ENCODE peak calls at places on chromosome 9, in eight cellular contexts. W is heart left ventricle; K is activated CD4-positive, alpha-beta T cell treated with anti-CD3 and anti-CD28 coated beads for 48 hours; Z is mucosa of descending colon; N is stimulated activated CD4-positive, alpha-beta T cell treated with anti-CD3 and anti-CD28 coated beads, Interleukin-1b, Interleukin-23, amount 100 ng/mL, for 4 hours; I is HTR-8/SVneo; R is activated CD8-positive, alpha-beta T cell treated with anti-CD3 and anti-CD28 coated beads for 36 hours; M is NCI-H146. F is an unnamed sample.

GRCh38 chr9:114000671-114001409 is 77.3 kb downstream of the AMBP start:
- DNase-seq in W (no peak), M (no peak), I (no peak), R (no peak), K (no peak), N (no peak), Z (no peak), F (no peak)

GRCh38 chr9:75455444-75455921 is 367.2 kb downstream of the OSTF1 start:
- DNase-seq in K (no peak), R (no peak), I (no peak), M (no peak), Z (no peak), W (peak), N (no peak), F (no peak)

GRCh38 chr9:12689233-12689632 is 4.0 kb upstream of the TYRP1 start:
- DNase-seq in R (no peak), N (no peak), W (no peak), K (no peak), I (no peak), Z (no peak), M (no peak), F (no peak)

GRCh38 chr9:93124793-93125192 is 9.3 kb downstream of the NINJ1 start:
- DNase-seq in K (no peak), M (no peak), I (no peak), Z (peak), W (peak), N (no peak), R (peak), F (no peak)

GRCh38 chr9:91790912-91791311 is 159.1 kb downstream of the ROR2 start:
- DNase-seq in W (no peak), K (no peak), M (no peak), N (no peak), Z (no peak), I (no peak), R (no peak), F (no peak)

GRCh38 chr9:92504881-92505280 is 22.6 kb upstream of the ASPN start:
- DNase-seq in I (no peak), K (no peak), N (no peak), W (no peak), M (no peak), R (no peak), Z (no peak), F (no peak)

GRCh38 chr9:121222524-121223171 is 21.0 kb upstream of the RAB14 start:
- DNase-seq in K (no peak), R (no peak), I (peak), N (no peak), Z (no peak), M (peak), W (no peak), F (no peak)

GRCh38 chr9:14106699-14107098 is 207.2 kb downstream of the NFIB start:
- DNase-seq in W (no peak), N (no peak), R (no peak), I (no peak), M (peak), K (no peak), Z (no peak), F (no peak)

GRCh38 chr9:126854734-126855133 is 5.7 kb upstream of the ZBTB34 start:
- DNase-seq in M (no peak), I (no peak), N (no peak), Z (no peak), W (no peak), K (no peak), R (no peak), F (no peak)

GRCh38 chr9:78319197-78320029 is 22.5 kb downstream of the PSAT1 start:
- DNase-seq in K (no peak), W (no peak), M (no peak), N (no peak), R (no peak), Z (no peak), I (no peak), F (no peak)

GRCh38 chr9:3824589-3824988 is 298.8 kb upstream of the RFX3 start:
- DNase-seq in Z (no peak), R (no peak), W (no peak), K (no peak), M (no peak), N (no peak), I (no peak), F (no peak)

GRCh38 chr9:126985870-126986498 is 71.4 kb downstream of the RALGPS1 start:
- DNase-seq in I (peak), M (peak), K (peak), N (peak), R (peak), Z (peak), W (peak), F (no peak)

GRCh38 chr9:131697097-131697496 is 42.8 kb downstream of the RAPGEF1 start:
- DNase-seq in R (no peak), N (no peak), M (no peak), Z (no peak), I (no peak), W (no peak), K (no peak), F (no peak)